ENCODE peak calls at places on chromosomes 13 and 19, in four cellular contexts. One of them, this sample, is unnamed.
A peak's percentile ranks its signal among the peaks of the same experiment; 100 is the strongest.

GRCh38 chr19:49981603-49982593 is 20.9 kb upstream of the SIGLEC11 start:
- DNase-seq in esophagus muscularis mucosa: no peak
- DNase-seq in suprapubic skin: no peak
- DNase-seq in Panc1: no peak
- DNase-seq in this sample: no peak

GRCh38 chr19:10568444-10568825 is 344 bp downstream of the CDKN2D start:
- DNase-seq in Panc1: no peak
- DNase-seq in esophagus muscularis mucosa: no peak
- DNase-seq in suprapubic skin: no peak
- DNase-seq in this sample: no peak

GRCh38 chr19:10418281-10419199 is 1.8 kb upstream of the PDE4A start:
- DNase-seq in Panc1: no peak
- DNase-seq in esophagus muscularis mucosa: no peak
- DNase-seq in suprapubic skin: no peak
- DNase-seq in this sample: no peak

GRCh38 chr13:67238277-67238859 is 8.2 kb upstream of the PCDH9 start:
- DNase-seq in Panc1: no peak
- DNase-seq in suprapubic skin: no peak
- DNase-seq in esophagus muscularis mucosa: no peak
- DNase-seq in this sample: no peak

GRCh38 chr19:400976-401835 is 7.7 kb downstream of the C2CD4C start:
- DNase-seq in suprapubic skin: peak; percentile 56
- DNase-seq in Panc1: no peak
- DNase-seq in esophagus muscularis mucosa: no peak
- DNase-seq in this sample: no peak

GRCh38 chr19:19580417-19580816 is 38.1 kb downstream of the PBX4 start:
- DNase-seq in Panc1: no peak
- DNase-seq in esophagus muscularis mucosa: no peak
- DNase-seq in suprapubic skin: no peak
- DNase-seq in this sample: no peak

GRCh38 chr19:11247391-11247790 is 8.0 kb downstream of the ANGPTL8 start:
- DNase-seq in esophagus muscularis mucosa: no peak
- DNase-seq in suprapubic skin: no peak
- DNase-seq in Panc1: no peak
- DNase-seq in this sample: no peak

GRCh38 chr19:32318884-32319520 is 26.4 kb upstream of the ZNF507 start:
- DNase-seq in esophagus muscularis mucosa: peak; percentile 90
- DNase-seq in suprapubic skin: no peak
- DNase-seq in Panc1: no peak
- DNase-seq in this sample: no peak

GRCh38 chr19:28987177-28987576 is 225.8 kb downstream of the UQCRFS1 start:
- DNase-seq in suprapubic skin: no peak
- DNase-seq in Panc1: no peak
- DNase-seq in esophagus muscularis mucosa: no peak
- DNase-seq in this sample: no peak

GRCh38 chr13:23666576-23666975 is 96.4 kb downstream of the TNFRSF19 start:
- DNase-seq in suprapubic skin: no peak
- DNase-seq in Panc1: no peak
- DNase-seq in esophagus muscularis mucosa: no peak
- DNase-seq in this sample: no peak

GRCh38 chr13:103859952-103860351 is 793.7 kb upstream of the SLC10A2 start:
- DNase-seq in esophagus muscularis mucosa: no peak
- DNase-seq in Panc1: no peak
- DNase-seq in suprapubic skin: no peak
- DNase-seq in this sample: no peak

GRCh38 chr13:40662866-40663265 is 3.6 kb downstream of the FOXO1 start:
- DNase-seq in Panc1: no peak
- DNase-seq in esophagus muscularis mucosa: no peak
- DNase-seq in suprapubic skin: no peak
- DNase-seq in this sample: no peak

GRCh38 chr13:32010137-32010536 is 21.4 kb upstream of the FRY start:
- DNase-seq in Panc1: no peak
- DNase-seq in suprapubic skin: no peak
- DNase-seq in esophagus muscularis mucosa: no peak
- DNase-seq in this sample: no peak

GRCh38 chr19:29667390-29667783 is 2.1 kb downstream of the PLEKHF1 start:
- DNase-seq in Panc1: no peak
- DNase-seq in esophagus muscularis mucosa: no peak
- DNase-seq in suprapubic skin: no peak
- DNase-seq in this sample: no peak

GRCh38 chr19:46192990-46193650 is 36.4 kb upstream of the IGFL1 start:
- DNase-seq in esophagus muscularis mucosa: no peak
- DNase-seq in Panc1: no peak
- DNase-seq in suprapubic skin: no peak
- DNase-seq in this sample: no peak

GRCh38 chr13:49214917-49215376 is 5.2 kb upstream of the MLNR start:
- DNase-seq in suprapubic skin: no peak
- DNase-seq in Panc1: no peak
- DNase-seq in esophagus muscularis mucosa: no peak
- DNase-seq in this sample: no peak
- H3K27ac ChIP-seq in suprapubic skin: no peak overlapping the region
- H3K27ac ChIP-seq in Panc1: no peak overlapping the region
- H3K27ac ChIP-seq in esophagus muscularis mucosa: no peak overlapping the region
- H3K27ac ChIP-seq in this sample: no peak overlapping the region

GRCh38 chr13:110617326-110618072 is 2.2 kb downstream of the NAXD start:
- DNase-seq in esophagus muscularis mucosa: no peak
- DNase-seq in Panc1: no peak
- DNase-seq in suprapubic skin: no peak
- DNase-seq in this sample: no peak

GRCh38 chr13:110615005-110615321 is 382 bp upstream of the NAXD start:
- DNase-seq in Panc1: no peak
- DNase-seq in suprapubic skin: no peak
- DNase-seq in esophagus muscularis mucosa: no peak
- DNase-seq in this sample: no peak

GRCh38 chr13:110618167-110618566 is 2.8 kb downstream of the NAXD start:
- DNase-seq in Panc1: no peak
- DNase-seq in esophagus muscularis mucosa: no peak
- DNase-seq in suprapubic skin: no peak
- DNase-seq in this sample: no peak

GRCh38 chr13:110615322-110616102 is at the start of gene NAXD:
- DNase-seq in esophagus muscularis mucosa: peak; percentile 97
- DNase-seq in Panc1: peak; percentile 32
- DNase-seq in suprapubic skin: peak; percentile 93
- DNase-seq in this sample: no peak

GRCh38 chr13:110616103-110617101 is 1.1 kb downstream of the NAXD start:
- DNase-seq in Panc1: no peak
- DNase-seq in esophagus muscularis mucosa: no peak
- DNase-seq in suprapubic skin: no peak
- DNase-seq in this sample: no peak
- TF ChIP-seq POLR2AphosphoS5 in Panc1: no peak
- TF ChIP-seq POLR2AphosphoS5 in esophagus muscularis mucosa: peak; percentile 54
- TF ChIP-seq POLR2AphosphoS5 in suprapubic skin: no peak
- TF ChIP-seq POLR2AphosphoS5 in this sample: no peak

GRCh38 chr19:48872884-48873475 is 759 bp downstream of the PPP1R15A start:
- DNase-seq in suprapubic skin: peak; percentile 94
- DNase-seq in esophagus muscularis mucosa: peak; percentile 96
- DNase-seq in Panc1: no peak
- DNase-seq in this sample: no peak

GRCh38 chr19:48874309-48875135 is 2.3 kb downstream of the PPP1R15A start:
- DNase-seq in esophagus muscularis mucosa: no peak
- DNase-seq in Panc1: no peak
- DNase-seq in suprapubic skin: no peak
- DNase-seq in this sample: no peak

GRCh38 chr19:48873476-48874308 is 1.5 kb downstream of the PPP1R15A start:
- DNase-seq in suprapubic skin: no peak
- DNase-seq in esophagus muscularis mucosa: no peak
- DNase-seq in Panc1: no peak
- DNase-seq in this sample: no peak

GRCh38 chr19:48870048-48870447 is 1.6 kb upstream of the PLEKHA4 start:
- DNase-seq in Panc1: no peak
- DNase-seq in esophagus muscularis mucosa: no peak
- DNase-seq in suprapubic skin: no peak
- DNase-seq in this sample: no peak

GRCh38 chr19:48872182-48872883 is at the start of gene PPP1R15A:
- DNase-seq in Panc1: peak; percentile 93
- DNase-seq in suprapubic skin: peak; percentile 99
- DNase-seq in esophagus muscularis mucosa: peak; percentile 100
- DNase-seq in this sample: peak; percentile 100
- H3K4me1 ChIP-seq in Panc1: peaks cover 16% of the 10 kb centered on the region
- H3K4me1 ChIP-seq in suprapubic skin: peaks cover 62% of the 10 kb centered on the region
- H3K4me1 ChIP-seq in esophagus muscularis mucosa: peaks cover 66% of the 10 kb centered on the region
- H3K4me1 ChIP-seq in this sample: peaks cover 43% of the 10 kb centered on the region

DNA sequence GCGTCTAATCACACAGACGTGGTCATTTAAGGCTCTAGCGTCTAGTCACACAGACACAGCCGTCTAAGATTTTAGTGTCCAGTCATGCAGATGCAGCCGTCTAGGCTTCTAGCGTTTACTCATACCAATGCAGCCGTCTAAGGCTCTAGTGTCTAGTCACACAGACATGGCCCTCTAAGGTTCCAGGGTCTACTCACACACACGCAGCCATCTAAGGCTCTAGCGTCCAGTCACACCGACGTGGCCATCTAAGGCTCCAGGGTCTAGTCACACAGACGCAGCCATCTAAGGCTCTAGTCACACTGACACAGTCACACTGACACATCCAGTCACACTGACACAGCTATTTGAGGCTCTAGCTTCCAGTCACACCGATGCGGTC is 55.7 kb downstream of the KLF2 start:
- DNase-seq in suprapubic skin: no peak
- DNase-seq in Panc1: no peak
- DNase-seq in esophagus muscularis mucosa: no peak
- DNase-seq in this sample: no peak
- H3K27ac ChIP-seq in suprapubic skin: no peak overlapping the region
- H3K27ac ChIP-seq in Panc1: no peak overlapping the region
- H3K27ac ChIP-seq in esophagus muscularis mucosa: peak overlapping the region; percentile 92
- H3K27ac ChIP-seq in this sample: no peak overlapping the region

DNA sequence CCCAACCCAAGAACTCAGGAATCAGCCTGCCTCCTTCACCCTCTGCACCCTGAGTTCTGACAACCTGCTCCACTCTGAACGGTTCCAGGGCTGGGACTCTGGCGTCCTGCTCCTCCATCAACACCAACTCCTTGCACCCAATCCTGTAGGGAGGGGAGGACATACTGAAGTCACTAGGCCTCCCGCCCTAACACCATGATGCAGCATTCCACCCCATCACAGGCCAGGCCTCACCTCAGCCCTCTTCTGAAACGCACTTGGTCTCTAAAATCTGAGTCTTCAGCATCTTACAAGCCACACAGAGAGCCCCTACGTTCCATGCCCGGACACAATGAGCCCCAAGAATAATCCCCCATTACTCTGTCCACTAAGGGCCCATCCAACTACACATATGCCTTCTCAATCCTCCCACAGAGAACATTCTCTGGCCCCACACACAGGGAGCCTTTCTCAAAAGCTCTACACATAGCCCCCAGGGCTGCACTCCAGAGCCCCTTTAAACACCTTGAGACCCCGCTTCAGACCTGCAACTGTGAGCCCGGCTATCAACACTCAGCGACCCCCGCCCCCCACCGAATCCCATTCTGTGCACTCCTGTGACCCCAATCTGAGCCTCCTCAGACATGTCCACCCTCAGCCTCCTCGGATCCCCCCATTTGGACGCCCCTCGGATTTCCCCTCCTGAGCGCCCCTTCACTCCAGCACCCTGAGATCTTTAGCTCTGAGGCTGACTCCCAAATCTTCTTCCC is 559 bp downstream of the ALKBH6 start:
- DNase-seq in esophagus muscularis mucosa: no peak
- DNase-seq in Panc1: no peak
- DNase-seq in suprapubic skin: no peak
- DNase-seq in this sample: no peak
- TF ChIP-seq POLR2AphosphoS5 in esophagus muscularis mucosa: no peak
- TF ChIP-seq POLR2AphosphoS5 in Panc1: no peak
- TF ChIP-seq POLR2AphosphoS5 in suprapubic skin: no peak
- TF ChIP-seq POLR2AphosphoS5 in this sample: no peak

GRCh38 chr19:4376991-4377781 is 23.2 kb downstream of the SH3GL1 start:
- DNase-seq in Panc1: no peak
- DNase-seq in esophagus muscularis mucosa: no peak
- DNase-seq in suprapubic skin: no peak
- DNase-seq in this sample: no peak

GRCh38 chr19:4376245-4376990 is 23.9 kb downstream of the SH3GL1 start:
- DNase-seq in suprapubic skin: no peak
- DNase-seq in esophagus muscularis mucosa: no peak
- DNase-seq in Panc1: no peak
- DNase-seq in this sample: no peak

GRCh38 chr19:4378886-4379285 is 21.5 kb downstream of the SH3GL1 start:
- DNase-seq in Panc1: no peak
- DNase-seq in esophagus muscularis mucosa: no peak
- DNase-seq in suprapubic skin: no peak
- DNase-seq in this sample: no peak

GRCh38 chr19:4380254-4380727 is 20.1 kb downstream of the SH3GL1 start:
- DNase-seq in Panc1: no peak
- DNase-seq in esophagus muscularis mucosa: no peak
- DNase-seq in suprapubic skin: no peak
- DNase-seq in this sample: no peak

GRCh38 chr19:4379383-4380253 is 20.7 kb downstream of the SH3GL1 start:
- DNase-seq in suprapubic skin: no peak
- DNase-seq in esophagus muscularis mucosa: no peak
- DNase-seq in Panc1: no peak
- DNase-seq in this sample: no peak
- H3K4me1 ChIP-seq in suprapubic skin: peaks cover 87% of the 10 kb centered on the region
- H3K4me1 ChIP-seq in esophagus muscularis mucosa: peaks cover 85% of the 10 kb centered on the region
- H3K4me1 ChIP-seq in Panc1: peaks cover 56% of the 10 kb centered on the region
- H3K4me1 ChIP-seq in this sample: peaks cover 73% of the 10 kb centered on the region

GRCh38 chr13:109154146-109154545 is 524.7 kb downstream of the MYO16 start:
- DNase-seq in esophagus muscularis mucosa: no peak
- DNase-seq in suprapubic skin: no peak
- DNase-seq in Panc1: no peak
- DNase-seq in this sample: no peak
- H3K27ac ChIP-seq in esophagus muscularis mucosa: peak overlapping the region; percentile 85
- H3K27ac ChIP-seq in suprapubic skin: no peak overlapping the region
- H3K27ac ChIP-seq in Panc1: peak overlapping the region; percentile 79
- H3K27ac ChIP-seq in this sample: no peak overlapping the region

DNA sequence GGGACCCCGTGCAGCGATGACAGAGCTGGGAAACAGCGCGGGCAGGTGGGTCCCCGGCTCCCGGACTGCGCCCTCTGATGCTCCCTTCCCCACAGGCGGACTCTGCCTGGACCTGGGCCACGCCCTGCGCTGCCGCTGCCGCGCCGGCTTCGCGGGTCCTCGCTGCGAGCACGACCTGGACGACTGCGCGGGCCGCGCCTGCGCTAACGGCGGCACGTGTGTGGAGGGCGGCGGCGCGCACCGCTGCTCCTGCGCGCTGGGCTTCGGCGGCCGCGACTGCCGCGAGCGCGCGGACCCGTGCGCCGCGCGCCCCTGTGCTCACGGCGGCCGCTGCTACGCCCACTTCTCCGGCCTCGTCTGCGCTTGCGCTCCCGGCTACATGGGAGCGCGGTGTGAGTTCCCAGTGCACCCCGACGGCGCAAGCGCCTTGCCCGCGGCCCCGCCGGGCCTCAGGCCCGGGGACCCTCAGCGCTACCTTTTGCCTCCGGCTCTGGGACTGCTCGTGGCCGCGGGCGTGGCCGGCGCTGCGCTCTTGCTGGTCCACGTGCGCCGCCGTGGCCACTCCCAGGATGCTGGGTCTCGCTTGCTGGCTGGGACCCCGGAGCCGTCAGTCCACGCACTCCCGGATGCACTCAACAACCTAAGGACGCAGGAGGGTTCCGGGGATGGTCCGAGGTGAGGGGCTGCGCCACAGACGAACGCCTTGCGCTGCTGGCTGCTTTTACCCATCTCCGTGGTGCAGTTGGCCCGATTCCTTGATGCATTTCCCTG is 7.8 kb upstream of the SELENOV start:
- DNase-seq in Panc1: peak; percentile 100
- DNase-seq in esophagus muscularis mucosa: no peak
- DNase-seq in suprapubic skin: no peak
- DNase-seq in this sample: no peak
- TF ChIP-seq POLR2AphosphoS5 in Panc1: no peak
- TF ChIP-seq POLR2AphosphoS5 in esophagus muscularis mucosa: no peak
- TF ChIP-seq POLR2AphosphoS5 in suprapubic skin: no peak
- TF ChIP-seq POLR2AphosphoS5 in this sample: no peak

GRCh38 chr19:37930416-37930815 is 23.4 kb downstream of the SIPA1L3 start:
- DNase-seq in suprapubic skin: no peak
- DNase-seq in esophagus muscularis mucosa: no peak
- DNase-seq in Panc1: no peak
- DNase-seq in this sample: no peak
- H3K4me1 ChIP-seq in suprapubic skin: peaks cover 41% of the 10 kb centered on the region
- H3K4me1 ChIP-seq in esophagus muscularis mucosa: peaks cover 35% of the 10 kb centered on the region
- H3K4me1 ChIP-seq in Panc1: peaks cover 35% of the 10 kb centered on the region
- H3K4me1 ChIP-seq in this sample: peaks cover 26% of the 10 kb centered on the region

This sample was measured in vagina.